ENCODE peak calls at places on chromosomes 3 and 15, in eight cellular contexts. One of them, this sample, is unnamed.

GRCh38 chr3:146159616-146160232 is 1.3 kb downstream of the PLOD2 start:
- DNase-seq in cardiac muscle cell: no peak
- DNase-seq in A673: no peak
- DNase-seq in coronary artery: no peak
- DNase-seq in A549: no peak
- DNase-seq in heart right ventricle: no peak
- DNase-seq in CD8-positive, alpha-beta T cell: no peak
- DNase-seq in right atrium auricular region: no peak
- DNase-seq in this sample: no peak

GRCh38 chr3:146781606-146782005 is 176.5 kb upstream of the PLSCR5 start:
- DNase-seq in cardiac muscle cell: no peak
- DNase-seq in A673: no peak
- DNase-seq in coronary artery: no peak
- DNase-seq in A549: no peak
- DNase-seq in heart right ventricle: no peak
- DNase-seq in CD8-positive, alpha-beta T cell: no peak
- DNase-seq in right atrium auricular region: no peak
- DNase-seq in this sample: no peak

GRCh38 chr3:167372138-167372537 is 8.0 kb downstream of the ZBBX start:
- DNase-seq in cardiac muscle cell: no peak
- DNase-seq in A673: no peak
- DNase-seq in coronary artery: no peak
- DNase-seq in A549: no peak
- DNase-seq in heart right ventricle: no peak
- DNase-seq in CD8-positive, alpha-beta T cell: no peak
- DNase-seq in right atrium auricular region: no peak
- DNase-seq in this sample: no peak

GRCh38 chr3:57654214-57654613 is 38.7 kb downstream of the DENND6A start:
- DNase-seq in cardiac muscle cell: no peak
- DNase-seq in A673: no peak
- DNase-seq in coronary artery: no peak
- DNase-seq in A549: no peak
- DNase-seq in heart right ventricle: no peak
- DNase-seq in CD8-positive, alpha-beta T cell: no peak
- DNase-seq in right atrium auricular region: no peak
- DNase-seq in this sample: no peak

GRCh38 chr15:72426753-72427152 is 28.6 kb downstream of the TMEM202 start:
- DNase-seq in cardiac muscle cell: no peak
- DNase-seq in A673: no peak
- DNase-seq in coronary artery: no peak
- DNase-seq in A549: no peak
- DNase-seq in heart right ventricle: no peak
- DNase-seq in CD8-positive, alpha-beta T cell: no peak
- DNase-seq in right atrium auricular region: no peak
- DNase-seq in this sample: no peak

GRCh38 chr3:50321146-50321843 is 1.2 kb downstream of the HYAL2 start:
- DNase-seq in cardiac muscle cell: peak; percentile 93
- DNase-seq in A673: peak; percentile 86
- DNase-seq in coronary artery: peak; percentile 93
- DNase-seq in A549: peak; percentile 68
- DNase-seq in heart right ventricle: peak; percentile 91
- DNase-seq in CD8-positive, alpha-beta T cell: peak; percentile 82
- DNase-seq in right atrium auricular region: peak; percentile 90
- DNase-seq in this sample: peak; percentile 67

GRCh38 chr3:28781053-28781452 is 432.4 kb upstream of the AZI2 start:
- DNase-seq in cardiac muscle cell: no peak
- DNase-seq in A673: no peak
- DNase-seq in coronary artery: no peak
- DNase-seq in A549: no peak
- DNase-seq in heart right ventricle: no peak
- DNase-seq in CD8-positive, alpha-beta T cell: no peak
- DNase-seq in right atrium auricular region: no peak
- DNase-seq in this sample: no peak

GRCh38 chr3:57743511-57743910 is 12.6 kb upstream of the SLMAP start:
- DNase-seq in cardiac muscle cell: no peak
- DNase-seq in A673: no peak
- DNase-seq in coronary artery: no peak
- DNase-seq in A549: no peak
- DNase-seq in heart right ventricle: no peak
- DNase-seq in CD8-positive, alpha-beta T cell: no peak
- DNase-seq in right atrium auricular region: no peak
- DNase-seq in this sample: no peak

GRCh38 chr15:42929449-42929848 is 8.9 kb upstream of the TTBK2 start:
- DNase-seq in cardiac muscle cell: no peak
- DNase-seq in A673: no peak
- DNase-seq in coronary artery: no peak
- DNase-seq in A549: no peak
- DNase-seq in heart right ventricle: no peak
- DNase-seq in CD8-positive, alpha-beta T cell: no peak
- DNase-seq in right atrium auricular region: no peak
- DNase-seq in this sample: no peak

GRCh38 chr3:179416681-179417080 is 34.6 kb downstream of the GNB4 start:
- DNase-seq in cardiac muscle cell: peak; percentile 9
- DNase-seq in A673: no peak
- DNase-seq in coronary artery: no peak
- DNase-seq in A549: no peak
- DNase-seq in heart right ventricle: no peak
- DNase-seq in CD8-positive, alpha-beta T cell: no peak
- DNase-seq in right atrium auricular region: no peak
- DNase-seq in this sample: no peak

GRCh38 chr3:100954199-100954935 is 38.9 kb downstream of the ABI3BP start:
- DNase-seq in cardiac muscle cell: no peak
- DNase-seq in A673: no peak
- DNase-seq in coronary artery: no peak
- DNase-seq in A549: no peak
- DNase-seq in heart right ventricle: no peak
- DNase-seq in CD8-positive, alpha-beta T cell: no peak
- DNase-seq in right atrium auricular region: no peak
- DNase-seq in this sample: no peak
- H3K27ac ChIP-seq in cardiac muscle cell: no peak overlapping the region
- H3K27ac ChIP-seq in A673: no peak overlapping the region
- H3K27ac ChIP-seq in coronary artery: peak overlapping the region; percentile 50
- H3K27ac ChIP-seq in A549: no peak overlapping the region
- H3K27ac ChIP-seq in heart right ventricle: no peak overlapping the region
- H3K27ac ChIP-seq in CD8-positive, alpha-beta T cell: no peak overlapping the region
- H3K27ac ChIP-seq in right atrium auricular region: peak overlapping the region; percentile 71
- H3K27ac ChIP-seq in this sample: no peak overlapping the region

GRCh38 chr3:188578579-188579363 is 424.8 kb downstream of the LPP start:
- DNase-seq in cardiac muscle cell: peak; percentile 94
- DNase-seq in A673: no peak
- DNase-seq in coronary artery: peak; percentile 92
- DNase-seq in A549: no peak
- DNase-seq in heart right ventricle: peak; percentile 86
- DNase-seq in CD8-positive, alpha-beta T cell: no peak
- DNase-seq in right atrium auricular region: peak; percentile 76
- DNase-seq in this sample: no peak
- H3K27ac ChIP-seq in cardiac muscle cell: peak overlapping the region; percentile 35
- H3K27ac ChIP-seq in A673: no peak overlapping the region
- H3K27ac ChIP-seq in coronary artery: peak overlapping the region; percentile 72
- H3K27ac ChIP-seq in A549: no peak overlapping the region
- H3K27ac ChIP-seq in heart right ventricle: peak overlapping the region; percentile 65
- H3K27ac ChIP-seq in CD8-positive, alpha-beta T cell: no peak overlapping the region
- H3K27ac ChIP-seq in right atrium auricular region: peak overlapping the region; percentile 82
- H3K27ac ChIP-seq in this sample: no peak overlapping the region

GRCh38 chr3:197521277-197522182 is 34.2 kb downstream of the BDH1 start:
- DNase-seq in cardiac muscle cell: no peak
- DNase-seq in A673: no peak
- DNase-seq in coronary artery: no peak
- DNase-seq in A549: no peak
- DNase-seq in heart right ventricle: no peak
- DNase-seq in CD8-positive, alpha-beta T cell: no peak
- DNase-seq in right atrium auricular region: no peak
- DNase-seq in this sample: no peak
- H3K27ac ChIP-seq in cardiac muscle cell: no peak overlapping the region
- H3K27ac ChIP-seq in A673: peak overlapping the region; percentile 82
- H3K27ac ChIP-seq in coronary artery: no peak overlapping the region
- H3K27ac ChIP-seq in A549: peak overlapping the region; percentile 97
- H3K27ac ChIP-seq in heart right ventricle: no peak overlapping the region
- H3K27ac ChIP-seq in CD8-positive, alpha-beta T cell: no peak overlapping the region
- H3K27ac ChIP-seq in right atrium auricular region: no peak overlapping the region
- H3K27ac ChIP-seq in this sample: no peak overlapping the region

DNA sequence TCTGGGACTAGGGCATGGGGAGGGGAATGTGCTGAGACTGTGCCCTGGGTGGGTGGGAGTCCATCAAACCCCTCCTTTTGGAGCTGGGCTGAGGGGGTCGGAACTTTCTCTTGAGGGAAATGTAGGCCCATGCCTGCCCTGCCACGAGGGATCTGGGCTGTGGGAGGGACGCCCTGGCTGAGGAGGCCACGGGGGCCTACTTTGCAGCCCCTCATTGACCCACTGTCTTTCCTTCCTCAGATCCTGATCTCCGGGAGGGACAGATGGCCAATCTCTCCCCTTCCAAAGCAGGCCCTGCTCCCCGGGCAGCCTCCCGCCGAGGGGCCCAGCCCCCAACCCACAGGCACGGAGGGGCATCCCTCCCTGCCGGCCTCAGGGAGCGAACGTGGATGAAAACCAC is 25.3 kb downstream of the LOXL1 start:
- DNase-seq in cardiac muscle cell: no peak
- DNase-seq in A673: no peak
- DNase-seq in coronary artery: no peak
- DNase-seq in A549: no peak
- DNase-seq in heart right ventricle: no peak
- DNase-seq in CD8-positive, alpha-beta T cell: no peak
- DNase-seq in right atrium auricular region: no peak
- DNase-seq in this sample: no peak
- H3K27ac ChIP-seq in cardiac muscle cell: peak overlapping the region; percentile 55
- H3K27ac ChIP-seq in A673: peak overlapping the region; percentile 75
- H3K27ac ChIP-seq in coronary artery: peak overlapping the region; percentile 97
- H3K27ac ChIP-seq in A549: no peak overlapping the region
- H3K27ac ChIP-seq in heart right ventricle: peak overlapping the region; percentile 94
- H3K27ac ChIP-seq in CD8-positive, alpha-beta T cell: no peak overlapping the region
- H3K27ac ChIP-seq in right atrium auricular region: peak overlapping the region; percentile 90
- H3K27ac ChIP-seq in this sample: no peak overlapping the region

GRCh38 chr15:98668566-98669308 is 20.4 kb downstream of the IGF1R start:
- DNase-seq in cardiac muscle cell: no peak
- DNase-seq in A673: no peak
- DNase-seq in coronary artery: no peak
- DNase-seq in A549: no peak
- DNase-seq in heart right ventricle: no peak
- DNase-seq in CD8-positive, alpha-beta T cell: no peak
- DNase-seq in right atrium auricular region: no peak
- DNase-seq in this sample: peak; percentile 25

GRCh38 chr15:98667521-98668179 is 19.3 kb downstream of the IGF1R start:
- DNase-seq in cardiac muscle cell: no peak
- DNase-seq in A673: no peak
- DNase-seq in coronary artery: no peak
- DNase-seq in A549: no peak
- DNase-seq in heart right ventricle: no peak
- DNase-seq in CD8-positive, alpha-beta T cell: no peak
- DNase-seq in right atrium auricular region: no peak
- DNase-seq in this sample: no peak

GRCh38 chr15:98669638-98670037 is 21.3 kb downstream of the IGF1R start:
- DNase-seq in cardiac muscle cell: no peak
- DNase-seq in A673: no peak
- DNase-seq in coronary artery: no peak
- DNase-seq in A549: no peak
- DNase-seq in heart right ventricle: no peak
- DNase-seq in CD8-positive, alpha-beta T cell: no peak
- DNase-seq in right atrium auricular region: no peak
- DNase-seq in this sample: no peak

GRCh38 chr15:98666441-98666840 is 18.1 kb downstream of the IGF1R start:
- DNase-seq in cardiac muscle cell: no peak
- DNase-seq in A673: no peak
- DNase-seq in coronary artery: no peak
- DNase-seq in A549: no peak
- DNase-seq in heart right ventricle: no peak
- DNase-seq in CD8-positive, alpha-beta T cell: no peak
- DNase-seq in right atrium auricular region: no peak
- DNase-seq in this sample: no peak

DNA sequence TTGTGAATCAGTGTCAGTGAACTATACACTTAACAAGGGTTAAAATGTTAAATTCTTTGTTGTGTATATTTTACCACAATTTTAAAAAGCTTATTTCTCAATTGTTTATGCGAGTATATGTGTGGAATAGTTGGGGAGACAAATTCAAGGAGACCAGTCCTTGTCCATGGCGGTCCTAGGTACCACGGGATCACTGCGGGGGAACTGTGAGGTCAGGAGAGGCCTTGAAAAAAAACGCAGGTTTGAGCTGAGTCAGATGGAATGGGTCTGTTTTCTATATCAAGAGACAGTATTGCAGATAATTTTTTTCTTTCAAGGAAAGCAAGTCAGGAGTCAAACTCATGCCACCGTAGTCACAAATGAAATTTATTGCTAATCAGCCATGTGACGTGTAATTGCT is 18.5 kb downstream of the IGF1R start:
- DNase-seq in cardiac muscle cell: no peak
- DNase-seq in A673: no peak
- DNase-seq in coronary artery: no peak
- DNase-seq in A549: no peak
- DNase-seq in heart right ventricle: no peak
- DNase-seq in CD8-positive, alpha-beta T cell: no peak
- DNase-seq in right atrium auricular region: no peak
- DNase-seq in this sample: no peak
- H3K27ac ChIP-seq in cardiac muscle cell: no peak overlapping the region
- H3K27ac ChIP-seq in A673: no peak overlapping the region
- H3K27ac ChIP-seq in coronary artery: no peak overlapping the region
- H3K27ac ChIP-seq in A549: no peak overlapping the region
- H3K27ac ChIP-seq in heart right ventricle: no peak overlapping the region
- H3K27ac ChIP-seq in CD8-positive, alpha-beta T cell: no peak overlapping the region
- H3K27ac ChIP-seq in right atrium auricular region: peak overlapping the region; percentile 72
- H3K27ac ChIP-seq in this sample: no peak overlapping the region

GRCh38 chr3:128844502-128844901 is 34.9 kb upstream of the ACAD9 start:
- DNase-seq in cardiac muscle cell: no peak
- DNase-seq in A673: no peak
- DNase-seq in coronary artery: no peak
- DNase-seq in A549: no peak
- DNase-seq in heart right ventricle: no peak
- DNase-seq in CD8-positive, alpha-beta T cell: no peak
- DNase-seq in right atrium auricular region: no peak
- DNase-seq in this sample: no peak

GRCh38 chr3:128847631-128848370 is 31.6 kb upstream of the ACAD9 start:
- DNase-seq in cardiac muscle cell: no peak
- DNase-seq in A673: no peak
- DNase-seq in coronary artery: no peak
- DNase-seq in A549: no peak
- DNase-seq in heart right ventricle: no peak
- DNase-seq in CD8-positive, alpha-beta T cell: no peak
- DNase-seq in right atrium auricular region: no peak
- DNase-seq in this sample: no peak

GRCh38 chr3:128845119-128845518 is 34.3 kb upstream of the ACAD9 start:
- DNase-seq in cardiac muscle cell: no peak
- DNase-seq in A673: no peak
- DNase-seq in coronary artery: no peak
- DNase-seq in A549: no peak
- DNase-seq in heart right ventricle: no peak
- DNase-seq in CD8-positive, alpha-beta T cell: no peak
- DNase-seq in right atrium auricular region: no peak
- DNase-seq in this sample: no peak

GRCh38 chr3:128845695-128846491 is 33.5 kb upstream of the ACAD9 start:
- DNase-seq in cardiac muscle cell: peak; percentile 83
- DNase-seq in A673: peak; percentile 83
- DNase-seq in coronary artery: peak; percentile 86
- DNase-seq in A549: peak; percentile 62
- DNase-seq in heart right ventricle: peak; percentile 86
- DNase-seq in CD8-positive, alpha-beta T cell: peak; percentile 74
- DNase-seq in right atrium auricular region: peak; percentile 82
- DNase-seq in this sample: peak; percentile 61

DNA sequence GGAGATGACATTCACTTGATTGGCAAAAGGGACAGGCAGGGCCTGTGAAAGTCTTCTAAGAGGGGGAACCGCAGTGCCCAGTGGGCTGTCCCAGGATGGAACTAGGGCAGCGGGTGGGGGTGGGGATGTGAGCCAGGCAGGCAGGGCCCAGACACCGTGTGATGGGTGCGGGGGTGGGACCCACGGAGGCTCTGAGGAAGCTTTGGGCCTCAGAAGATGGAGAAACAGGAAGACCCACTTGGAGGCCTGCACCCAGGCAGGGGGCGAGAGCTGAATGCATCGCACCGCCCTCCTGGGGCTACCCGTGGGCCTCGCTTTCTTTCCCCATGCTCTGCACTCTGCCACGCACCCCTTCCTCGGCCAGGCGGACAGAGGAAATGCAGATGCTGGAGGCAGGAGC is 32.9 kb upstream of the ACAD9 start:
- DNase-seq in cardiac muscle cell: no peak
- DNase-seq in A673: no peak
- DNase-seq in coronary artery: no peak
- DNase-seq in A549: no peak
- DNase-seq in heart right ventricle: no peak
- DNase-seq in CD8-positive, alpha-beta T cell: no peak
- DNase-seq in right atrium auricular region: no peak
- DNase-seq in this sample: no peak
- H3K27ac ChIP-seq in cardiac muscle cell: peak overlapping the region; percentile 5
- H3K27ac ChIP-seq in A673: no peak overlapping the region
- H3K27ac ChIP-seq in coronary artery: no peak overlapping the region
- H3K27ac ChIP-seq in A549: no peak overlapping the region
- H3K27ac ChIP-seq in heart right ventricle: peak overlapping the region; percentile 88
- H3K27ac ChIP-seq in CD8-positive, alpha-beta T cell: peak overlapping the region; percentile 45
- H3K27ac ChIP-seq in right atrium auricular region: peak overlapping the region; percentile 90
- H3K27ac ChIP-seq in this sample: peak overlapping the region; percentile 64